ENCODE peak calls at places on chromosome 15, in eight cellular contexts. A, K, N, T, M, P, G and X are unnamed samples.
A peak's percentile ranks its signal among the peaks of the same experiment; 100 is the strongest.

GRCh38 chr15:90560229-90560771 is 30.6 kb downstream of the CRTC3 start:
- DNase-seq in N (no peak), K (no peak), M (peak; percentile 81), A (peak; percentile 32), T (peak; percentile 49), G (peak; percentile 61), P (no peak), X (no peak)

GRCh38 chr15:36811903-36812302 is 232.5 kb downstream of the CDIN1 start:
- DNase-seq in K (no peak), T (no peak), N (no peak), M (no peak), P (no peak), G (no peak), A (no peak), X (no peak)

GRCh38 chr15:62020576-62021160 is 39.6 kb downstream of the VPS13C start:
- DNase-seq in M (no peak), P (no peak), G (no peak), A (no peak), T (no peak), K (no peak), N (no peak), X (no peak)

GRCh38 chr15:98953950-98954349 is 53.6 kb downstream of the PGPEP1L start:
- DNase-seq in G (no peak), T (no peak), N (no peak), A (no peak), P (no peak), K (no peak), M (no peak), X (no peak)

GRCh38 chr15:32716960-32717289 is 879 bp upstream of the GREM1 start:
- DNase-seq in P (no peak), K (no peak), M (no peak), G (no peak), N (no peak), A (no peak), T (no peak), X (no peak)

GRCh38 chr15:70615435-70616310 is 147.7 kb downstream of the UACA start:
- DNase-seq in T (no peak), K (no peak), M (no peak), A (no peak), P (no peak), N (no peak), G (no peak), X (no peak)

GRCh38 chr15:60480888-60481287 is 1.9 kb upstream of the ICE2 start:
- DNase-seq in T (no peak), M (no peak), K (peak; percentile 10), G (no peak), N (no peak), A (no peak), P (no peak), X (no peak)

GRCh38 chr15:62619526-62619925 is 423.0 kb upstream of the TPM1 start:
- DNase-seq in P (no peak), M (no peak), T (no peak), A (no peak), K (no peak), N (no peak), G (no peak), X (no peak)

GRCh38 chr15:57767526-57767925 is 61.0 kb downstream of the POLR2M start:
- DNase-seq in T (no peak), P (no peak), A (no peak), K (no peak), M (no peak), G (no peak), N (no peak), X (no peak)

GRCh38 chr15:38128389-38128788 is 124.2 kb upstream of the SPRED1 start:
- DNase-seq in M (no peak), T (peak; percentile 36), P (no peak), K (no peak), N (no peak), G (no peak), A (no peak), X (no peak)

GRCh38 chr15:70512772-70513362 is 250.5 kb downstream of the UACA start:
- DNase-seq in G (no peak), M (no peak), T (no peak), A (no peak), P (peak; percentile 73), K (peak; percentile 47), N (no peak), X (no peak)

GRCh38 chr15:77457619-77458265 is 37.1 kb downstream of the HMG20A start:
- DNase-seq in T (no peak), M (no peak), N (no peak), P (no peak), G (no peak), K (no peak), A (no peak), X (no peak)

GRCh38 chr15:61700803-61701202 is 359.4 kb downstream of the VPS13C start:
- DNase-seq in N (no peak), P (no peak), T (no peak), M (no peak), A (no peak), G (no peak), K (no peak), X (no peak)

GRCh38 chr15:62850318-62850717 is 192.2 kb upstream of the TPM1 start:
- DNase-seq in G (no peak), M (no peak), P (no peak), T (no peak), K (no peak), A (no peak), N (no peak), X (no peak)

GRCh38 chr15:85379403-85380131 is 836 bp upstream of the AKAP13 start:
- DNase-seq in K (peak; percentile 43), A (no peak), P (no peak), N (no peak), G (no peak), T (peak; percentile 13), M (no peak), X (no peak)

GRCh38 chr15:67098768-67099282 is 33.4 kb downstream of the SMAD3 start:
- DNase-seq in N (no peak), G (no peak), M (no peak), K (no peak), A (no peak), T (peak; percentile 60), P (no peak), X (no peak)

GRCh38 chr15:64623347-64624024 is 151.9 kb downstream of the RBPMS2 start:
- DNase-seq in P (no peak), N (no peak), T (no peak), M (no peak), G (no peak), A (no peak), K (no peak), X (no peak)

GRCh38 chr15:92821491-92822116 is 78.5 kb upstream of the CHD2 start:
- DNase-seq in A (no peak), N (no peak), G (no peak), M (no peak), K (no peak), P (no peak), T (no peak), X (no peak)
- H3K27ac ChIP-seq in A (no peak overlapping the region), N (peak overlapping the region; percentile 54), G (no peak overlapping the region), M (no peak overlapping the region), K (peak overlapping the region; percentile 44), P (peak overlapping the region; percentile 86), T (peak overlapping the region; percentile 92), X (peak overlapping the region; percentile 42)

GRCh38 chr15:31077981-31078380 is 23.5 kb downstream of the TRPM1 start:
- DNase-seq in T (no peak), M (no peak), N (no peak), A (no peak), G (no peak), P (no peak), K (no peak), X (no peak)
- H3K27ac ChIP-seq in T (no peak overlapping the region), M (no peak overlapping the region), N (no peak overlapping the region), A (no peak overlapping the region), G (no peak overlapping the region), P (no peak overlapping the region), K (no peak overlapping the region), X (no peak overlapping the region)

GRCh38 chr15:25783134-25783533 is 80.0 kb downstream of the ATP10A start:
- DNase-seq in G (no peak), A (no peak), M (no peak), N (no peak), P (no peak), T (no peak), K (no peak), X (no peak)

GRCh38 chr15:25785643-25786029 is 77.5 kb downstream of the ATP10A start:
- DNase-seq in M (no peak), N (no peak), T (no peak), K (no peak), P (no peak), G (no peak), A (no peak), X (no peak)

GRCh38 chr15:25784876-25785642 is 78.1 kb downstream of the ATP10A start:
- DNase-seq in M (no peak), G (no peak), T (no peak), P (no peak), K (no peak), A (no peak), N (no peak), X (no peak)

GRCh38 chr15:25784141-25784540 is 79.0 kb downstream of the ATP10A start:
- DNase-seq in G (no peak), A (no peak), M (no peak), K (no peak), T (no peak), P (no peak), N (no peak), X (no peak)

DNA sequence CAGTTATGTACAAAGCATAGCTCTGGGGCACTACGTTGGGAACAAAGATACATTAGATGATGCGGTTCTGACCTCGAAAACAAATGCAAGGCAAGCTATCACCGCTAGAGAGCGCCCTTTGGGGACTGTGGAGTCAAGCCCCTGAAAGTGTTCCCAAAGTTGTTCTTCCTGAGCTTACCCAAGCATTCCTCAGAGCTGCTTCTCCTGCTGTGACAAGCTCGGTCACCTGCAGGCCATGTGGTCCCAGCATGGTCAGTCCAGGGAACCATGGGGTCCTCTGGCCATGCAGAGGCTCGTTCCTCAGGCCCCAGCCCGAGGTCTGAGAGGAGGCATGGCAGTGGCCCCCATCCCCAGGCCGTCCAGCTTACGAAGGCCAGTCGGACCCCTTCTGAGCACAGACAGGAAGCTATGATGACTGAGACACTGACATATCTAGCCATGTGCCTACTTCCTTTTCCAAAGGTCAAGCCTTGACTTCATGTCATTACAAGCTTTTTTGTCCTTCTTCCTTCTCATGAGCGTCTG is 79.5 kb downstream of the ATP10A start:
- DNase-seq in M (no peak), K (no peak), G (no peak), P (no peak), T (no peak), N (no peak), A (no peak), X (no peak)
- H3K27ac ChIP-seq in M (peak overlapping the region; percentile 56), K (no peak overlapping the region), G (no peak overlapping the region), P (no peak overlapping the region), T (no peak overlapping the region), N (no peak overlapping the region), A (no peak overlapping the region), X (no peak overlapping the region)

DNA sequence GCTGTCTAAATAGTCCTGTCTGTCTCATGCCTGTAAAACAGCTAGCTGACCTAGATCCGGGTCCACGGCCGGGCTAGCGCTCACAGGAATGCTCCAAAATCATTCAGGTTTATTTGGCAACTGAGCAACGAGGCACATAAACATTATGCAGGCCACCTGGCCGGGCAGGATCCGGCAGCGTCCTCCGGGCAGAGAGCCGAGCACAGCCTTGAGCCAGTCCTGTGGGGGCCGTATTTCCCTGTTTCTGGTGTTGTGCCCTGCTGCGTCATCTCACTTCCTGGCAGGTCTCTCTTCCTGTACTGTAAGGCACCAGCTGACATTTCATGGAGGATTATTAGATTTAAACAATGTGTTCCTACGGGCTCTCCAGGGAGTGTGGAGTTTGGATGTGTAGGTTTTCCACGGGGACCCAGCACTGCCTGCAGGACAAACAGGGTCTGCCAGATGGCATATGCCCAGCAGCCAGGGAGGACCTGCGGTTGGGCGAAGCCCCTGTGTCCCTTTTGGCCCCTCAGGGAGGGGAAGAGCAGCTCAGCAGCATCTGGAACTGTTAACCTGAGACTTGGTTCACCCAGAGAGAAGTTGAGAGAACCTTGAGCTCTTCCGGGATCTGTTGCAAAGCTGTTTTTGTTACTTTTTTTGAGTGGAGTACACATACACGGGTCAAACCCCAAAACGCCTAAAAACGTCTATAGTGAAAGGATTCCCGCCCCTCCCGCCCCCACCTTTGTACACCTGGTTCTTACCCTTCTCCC is 16.5 kb upstream of the LRRK1 start:
- DNase-seq in A (peak; percentile 63), P (peak; percentile 80), N (peak; percentile 93), T (peak; percentile 73), M (peak; percentile 76), G (peak; percentile 89), K (peak; percentile 45), X (no peak)
- H3K27ac ChIP-seq in A (peak overlapping the region; percentile 60), P (peak overlapping the region; percentile 77), N (peak overlapping the region; percentile 96), T (peak overlapping the region; percentile 90), M (peak overlapping the region; percentile 81), G (peak overlapping the region; percentile 88), K (peak overlapping the region; percentile 63), X (no peak overlapping the region)